ENCODE peak calls at places on chromosomes 1 and 21, in eight cellular contexts. A is HCT116, X is lower lobe of right lung, O is WTC11, N is HS-5, Y is NCI-H1092, E is AG08396, R is H4. V is an unnamed sample.

GRCh38 chr1:248820041-248820585 is 5.6 kb downstream of the SH3BP5L start:
- DNase-seq in O (no peak), R (no peak), A (no peak), Y (no peak), E (no peak), X (no peak), N (no peak), V (no peak)

GRCh38 chr21:21101911-21102310 is 103.7 kb downstream of the NCAM2 start:
- DNase-seq in R (peak; percentile 72), A (no peak), X (no peak), O (peak; percentile 25), N (peak; percentile 5), Y (peak; percentile 34), E (peak; percentile 2), V (no peak)

GRCh38 chr1:234719454-234720258 is 109.7 kb upstream of the IRF2BP2 start:
- DNase-seq in E (no peak), O (no peak), Y (peak; percentile 23), R (no peak), N (no peak), X (no peak), A (no peak), V (no peak)

GRCh38 chr1:94701796-94702439 is 118.2 kb upstream of the SLC44A3 start:
- DNase-seq in N (no peak), Y (no peak), R (no peak), O (no peak), A (no peak), X (no peak), E (no peak), V (no peak)

GRCh38 chr1:71191520-71191919 is 110.7 kb upstream of the ZRANB2 start:
- DNase-seq in R (no peak), E (no peak), X (no peak), N (no peak), O (no peak), A (no peak), Y (no peak), V (no peak)

GRCh38 chr1:168470821-168471473 is 72.8 kb downstream of the XCL2 start:
- DNase-seq in Y (no peak), E (peak; percentile 58), X (no peak), O (no peak), R (peak; percentile 89), A (peak; percentile 77), N (peak; percentile 87), V (peak; percentile 51)

GRCh38 chr1:58456470-58456869 is 90.1 kb downstream of the OMA1 start:
- DNase-seq in O (no peak), Y (no peak), R (no peak), X (no peak), N (peak; percentile 45), E (peak; percentile 52), A (no peak), V (no peak)

GRCh38 chr21:44724166-44724565 is 12.8 kb upstream of the TSPEAR start:
- DNase-seq in E (no peak), R (no peak), X (no peak), N (no peak), O (no peak), Y (no peak), A (no peak), V (no peak)

GRCh38 chr1:203631946-203632345 is 5.3 kb downstream of the ATP2B4 start:
- DNase-seq in A (no peak), N (no peak), X (no peak), O (no peak), Y (no peak), E (no peak), R (no peak), V (no peak)

GRCh38 chr1:163875927-163876320 is 554.2 kb downstream of the NUF2 start:
- DNase-seq in E (peak; percentile 51), N (no peak), R (peak; percentile 9), O (no peak), Y (no peak), X (no peak), A (no peak), V (no peak)

GRCh38 chr1:105000793-105001192 is 1251.1 kb downstream of the AMY1C start:
- DNase-seq in Y (no peak), R (no peak), N (no peak), X (no peak), O (no peak), E (no peak), A (no peak), V (no peak)

GRCh38 chr1:165833358-165833757 is 5.9 kb downstream of the UCK2 start:
- DNase-seq in A (no peak), R (no peak), O (no peak), N (no peak), Y (no peak), X (no peak), E (no peak), V (no peak)

GRCh38 chr1:32361674-32362473 is 411 bp downstream of the FAM229A start:
- DNase-seq in Y (no peak), R (no peak), X (peak; percentile 57), O (peak; percentile 61), N (no peak), E (peak; percentile 72), A (no peak), V (no peak)

GRCh38 chr1:218383051-218383450 is 37.9 kb downstream of the TGFB2 start:
- DNase-seq in Y (no peak), X (no peak), R (no peak), O (no peak), N (no peak), A (no peak), E (no peak), V (no peak)

GRCh38 chr1:165824269-165824643 is 3.2 kb upstream of the UCK2 start:
- DNase-seq in A (no peak), Y (no peak), E (no peak), N (no peak), R (no peak), X (no peak), O (no peak), V (no peak)

GRCh38 chr1:228423399-228424053 is 6.9 kb upstream of the TRIM17 start:
- DNase-seq in R (no peak), A (no peak), O (no peak), X (no peak), E (no peak), Y (no peak), N (no peak), V (no peak)

GRCh38 chr1:19122668-19123067 is 87.4 kb downstream of the UBR4 start:
- DNase-seq in O (no peak), N (no peak), Y (no peak), E (peak; percentile 20), R (no peak), X (no peak), A (no peak), V (no peak)

GRCh38 chr1:209755926-209756607 is at the start of gene TRAF3IP3:
- DNase-seq in X (peak; percentile 61), A (no peak), R (no peak), E (no peak), N (no peak), O (no peak), Y (no peak), V (no peak)

GRCh38 chr1:92211166-92211565 is 6.5 kb upstream of the C1orf146 start:
- DNase-seq in O (no peak), R (no peak), A (no peak), N (peak; percentile 57), E (peak; percentile 81), Y (no peak), X (no peak), V (no peak)

GRCh38 chr1:15680614-15681345 is 3.3 kb upstream of the PLEKHM2 start:
- DNase-seq in E (peak; percentile 87), O (no peak), A (no peak), X (no peak), N (peak; percentile 83), Y (no peak), R (peak; percentile 50), V (peak; percentile 65)

GRCh38 chr1:210448293-210448892 is 119.7 kb downstream of the HHAT start:
- DNase-seq in R (peak; percentile 37), E (peak; percentile 29), O (no peak), A (peak; percentile 33), N (peak; percentile 29), X (no peak), Y (peak; percentile 15), V (peak; percentile 30)

GRCh38 chr1:26083246-26083645 is 15.8 kb upstream of the TRIM63 start:
- DNase-seq in R (no peak), O (no peak), X (no peak), E (peak; percentile 55), A (no peak), N (no peak), Y (no peak), V (no peak)

GRCh38 chr1:35143737-35144508 is 49.0 kb downstream of the SFPQ start:
- DNase-seq in E (no peak), A (no peak), X (no peak), O (no peak), N (no peak), R (no peak), Y (no peak), V (no peak)

GRCh38 chr1:7515896-7516295 is 255.2 kb upstream of the VAMP3 start:
- DNase-seq in R (no peak), Y (no peak), A (no peak), X (peak; percentile 15), N (no peak), E (no peak), O (no peak), V (no peak)

GRCh38 chr1:211198111-211198510 is 61.1 kb upstream of the RCOR3 start:
- DNase-seq in O (no peak), X (no peak), E (peak; percentile 55), N (peak; percentile 68), A (no peak), R (no peak), Y (no peak), V (peak; percentile 12)

GRCh38 chr1:147580609-147581008 is 39.3 kb downstream of the BCL9 start:
- DNase-seq in R (no peak), X (no peak), E (no peak), Y (no peak), A (no peak), N (no peak), O (no peak), V (no peak)

GRCh38 chr21:16082038-16082816 is 352.4 kb downstream of the USP25 start:
- DNase-seq in E (no peak), R (peak; percentile 32), N (no peak), O (no peak), Y (no peak), A (no peak), X (no peak), V (no peak)

GRCh38 chr21:39018730-39019129 is 164.5 kb downstream of the PSMG1 start:
- DNase-seq in X (no peak), E (no peak), Y (no peak), R (no peak), N (no peak), O (no peak), A (no peak), V (no peak)

V was measured in HTR-8/SVneo.